ENCODE peak calls at places on chromosomes 2 and 18, in four cellular contexts. U is DND-41, L is heart right ventricle, Q is mesendoderm. C is an unnamed sample.

GRCh38 chr18:80193701-80194100 is 53.6 kb downstream of the PARD6G start:
- DNase-seq in U (no peak), L (no peak), Q (no peak), C (no peak)

GRCh38 chr2:225319872-225320271 is 79.6 kb upstream of the NYAP2 start:
- DNase-seq in U (no peak), L (no peak), Q (no peak), C (no peak)

GRCh38 chr2:138948070-138948539 is 167.9 kb upstream of the NXPH2 start:
- DNase-seq in U (no peak), L (no peak), Q (peak; percentile 70), C (no peak)

GRCh38 chr2:41142463-41142862 is 690.6 kb upstream of the SLC8A1 start:
- DNase-seq in U (no peak), L (no peak), Q (no peak), C (no peak)

GRCh38 chr18:7366597-7366996 is 135.7 kb downstream of the LRRC30 start:
- DNase-seq in U (no peak), L (no peak), Q (no peak), C (no peak)

GRCh38 chr2:234847364-234847635 is 104.5 kb upstream of the SH3BP4 start:
- DNase-seq in U (no peak), L (no peak), Q (no peak), C (no peak)

GRCh38 chr2:233015048-233015645 is 2.1 kb upstream of the NGEF start:
- DNase-seq in U (no peak), L (no peak), Q (no peak), C (no peak)

GRCh38 chr2:41414486-41415230 is 633.2 kb upstream of the PKDCC start:
- DNase-seq in U (no peak), L (no peak), Q (peak; percentile 76), C (peak; percentile 42)

GRCh38 chr18:907171-907879 is 2.7 kb downstream of the ADCYAP1 start:
- DNase-seq in U (no peak), L (no peak), Q (peak; percentile 43), C (no peak)

GRCh38 chr2:171347158-171347557 is 86.6 kb downstream of the METTL8 start:
- DNase-seq in U (no peak), L (no peak), Q (no peak), C (no peak)

DNA sequence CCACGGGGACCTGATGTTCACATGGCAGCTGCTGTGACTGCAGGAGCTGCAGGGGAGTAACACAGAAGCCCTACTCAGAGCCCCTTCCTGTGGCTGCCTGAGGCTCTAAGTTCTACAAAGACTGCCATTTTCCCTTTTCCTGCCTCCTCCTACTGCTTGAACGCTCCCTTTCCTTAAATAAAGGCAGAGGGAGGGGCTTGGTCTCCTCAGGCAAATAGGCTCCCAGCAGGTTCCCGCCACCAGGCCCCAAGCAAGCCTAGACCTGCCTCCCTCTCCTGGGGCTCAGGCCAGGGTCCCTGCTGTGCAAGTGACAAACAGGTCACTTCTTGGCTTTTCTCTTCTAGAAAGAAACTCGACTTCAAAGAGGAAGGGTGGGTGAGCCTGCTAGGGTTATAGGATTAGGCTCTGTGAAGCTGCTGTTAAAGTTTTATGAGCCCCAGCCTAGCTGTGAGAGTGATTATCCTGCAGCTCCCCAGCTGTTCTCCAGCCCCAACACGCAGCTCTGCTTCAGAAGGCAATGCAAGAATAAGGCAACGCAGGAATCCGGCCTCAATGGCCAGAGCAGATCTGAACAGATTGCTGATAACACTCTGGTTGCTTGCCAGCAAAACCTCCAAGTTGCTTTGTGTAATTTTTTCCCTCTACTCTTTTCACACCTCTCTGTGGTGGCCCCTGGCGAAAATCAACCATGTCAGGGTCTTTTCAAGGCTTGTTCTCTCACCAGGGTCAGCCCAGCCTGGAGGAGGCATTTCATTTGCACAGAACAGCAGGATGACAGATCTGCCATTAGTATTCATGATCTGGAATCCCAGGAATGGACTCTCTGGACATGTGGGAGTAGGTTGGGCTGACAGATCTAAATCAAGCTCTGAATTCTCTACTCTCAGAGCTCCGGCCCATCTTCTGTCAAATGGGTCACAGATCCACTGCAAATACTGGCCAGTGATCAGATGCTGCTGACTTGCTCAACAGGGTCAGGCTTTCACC is 71.3 kb downstream of the MRO start:
- DNase-seq in U (no peak), L (no peak), Q (peak; percentile 89), C (no peak)
- H3K27me3 ChIP-seq in U (peaks cover 28% of the 10 kb centered on the region), L (no peaks in the 10 kb centered on the region), Q (no peaks in the 10 kb centered on the region), C (peaks cover 3% of the 10 kb centered on the region)

GRCh38 chr2:236847538-236848263 is 238.0 kb upstream of the COPS8 start:
- DNase-seq in U (no peak), L (no peak), Q (peak; percentile 85), C (no peak)

GRCh38 chr2:236847023-236847422 is 238.7 kb upstream of the COPS8 start:
- DNase-seq in U (no peak), L (no peak), Q (peak; percentile 53), C (no peak)

GRCh38 chr2:236848467-236848866 is 237.2 kb upstream of the COPS8 start:
- DNase-seq in U (no peak), L (no peak), Q (no peak), C (no peak)

GRCh38 chr2:236849940-236850339 is 235.7 kb upstream of the COPS8 start:
- DNase-seq in U (no peak), L (no peak), Q (no peak), C (no peak)

DNA sequence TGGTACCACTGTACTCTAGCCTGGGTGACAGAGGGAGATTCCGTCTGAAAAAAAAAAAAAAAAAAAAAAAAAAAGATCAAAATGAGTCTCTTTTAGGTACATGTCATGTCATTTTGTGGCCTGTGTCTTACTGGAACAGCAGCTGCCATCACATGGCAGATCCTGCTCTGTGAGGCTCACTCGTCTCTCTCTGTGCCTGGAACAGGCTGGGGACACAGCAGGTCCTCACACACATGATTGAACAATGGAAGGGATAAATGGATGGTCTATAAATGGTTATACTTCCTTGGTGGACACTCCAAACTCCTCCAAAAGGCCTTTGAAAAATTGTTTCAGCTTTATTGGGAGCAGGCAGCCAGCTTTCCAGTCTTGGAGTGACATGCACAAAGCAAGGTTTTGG is 236.2 kb upstream of the COPS8 start:
- DNase-seq in U (no peak), L (no peak), Q (no peak), C (no peak)
- H3K4me1 ChIP-seq in U (no peaks in the 10 kb centered on the region), L (peaks cover 17% of the 10 kb centered on the region), Q (peaks cover 15% of the 10 kb centered on the region), C (no peaks in the 10 kb centered on the region)

GRCh38 chr2:81984969-81985637 is 1680.6 kb upstream of the LRRTM1 start:
- DNase-seq in U (no peak), L (no peak), Q (no peak), C (no peak)

GRCh38 chr2:81991282-81991681 is 1686.7 kb upstream of the LRRTM1 start:
- DNase-seq in U (no peak), L (no peak), Q (no peak), C (no peak)

GRCh38 chr2:81981616-81982015 is 1677.1 kb upstream of the LRRTM1 start:
- DNase-seq in U (no peak), L (no peak), Q (no peak), C (no peak)

DNA sequence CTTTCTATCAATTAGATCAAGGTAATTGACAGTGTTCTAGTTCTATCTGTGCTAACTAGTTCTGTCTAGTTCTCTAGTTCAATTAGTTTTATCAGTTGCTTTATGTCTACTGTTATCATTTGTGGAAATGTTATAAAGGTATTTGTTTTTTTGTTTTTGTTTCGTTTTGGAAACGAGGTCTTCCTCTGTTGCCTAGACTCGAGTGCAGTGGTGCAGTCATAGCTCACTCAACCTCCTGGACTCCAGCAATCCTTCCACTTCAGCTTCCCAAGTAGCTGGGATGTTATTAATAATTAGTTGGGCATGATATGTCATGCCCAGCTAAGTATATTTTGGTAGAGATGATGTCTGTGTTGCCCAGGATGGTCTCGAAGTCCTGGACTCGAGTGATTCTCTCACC is 1682.8 kb upstream of the LRRTM1 start:
- DNase-seq in U (no peak), L (no peak), Q (no peak), C (no peak)
- H3K27ac ChIP-seq in U (no peak overlapping the region), L (no peak overlapping the region), Q (no peak overlapping the region), C (no peak overlapping the region)

DNA sequence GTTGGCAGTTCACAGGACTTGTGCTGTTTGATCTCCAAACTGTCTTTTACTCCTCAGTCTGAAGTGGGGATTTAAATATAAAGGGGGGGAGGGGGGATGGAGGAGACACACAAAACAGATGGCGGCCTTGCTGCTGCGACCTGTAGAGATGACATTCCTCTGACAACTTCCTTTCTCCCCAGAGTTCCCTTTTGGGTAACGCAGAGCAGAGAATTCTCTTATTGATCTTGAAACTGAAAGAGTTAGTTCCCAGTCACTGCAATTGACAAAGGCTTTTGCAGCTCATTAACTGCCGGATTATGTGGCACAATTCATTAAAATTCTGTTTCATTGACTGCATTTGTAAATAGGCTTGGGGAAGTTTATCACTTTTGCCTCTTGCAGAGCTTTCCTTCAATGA is 279.3 kb downstream of the TSN start:
- DNase-seq in U (no peak), L (no peak), Q (peak; percentile 29), C (no peak)
- H3K27me3 ChIP-seq in U (peaks cover 4% of the 10 kb centered on the region), L (no peaks in the 10 kb centered on the region), Q (no peaks in the 10 kb centered on the region), C (no peaks in the 10 kb centered on the region)

DNA sequence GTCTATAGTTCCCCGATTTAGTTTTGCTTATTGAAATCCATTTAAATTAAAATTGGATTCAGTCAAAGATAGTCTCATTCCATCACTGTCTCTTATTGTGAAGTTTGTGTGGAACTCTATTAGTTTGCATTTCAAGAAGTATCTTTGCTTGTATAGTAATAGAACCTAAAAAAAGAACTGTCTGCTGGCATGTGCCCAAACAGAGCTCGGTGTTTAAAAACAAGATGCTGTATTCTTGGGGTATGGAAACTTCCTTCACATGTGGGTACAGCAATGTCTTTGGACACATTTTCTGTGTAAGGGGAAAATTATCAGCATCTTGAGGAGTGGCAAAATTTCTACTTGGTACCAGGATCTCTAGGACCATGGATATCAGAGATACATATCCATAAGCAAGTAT is 292.6 kb downstream of the PLCL1 start:
- DNase-seq in U (no peak), L (no peak), Q (no peak), C (no peak)
- H3K4me1 ChIP-seq in U (no peaks in the 10 kb centered on the region), L (peaks cover 56% of the 10 kb centered on the region), Q (no peaks in the 10 kb centered on the region), C (no peaks in the 10 kb centered on the region)

GRCh38 chr18:22826726-22827125 is 106.4 kb upstream of the RBBP8 start:
- DNase-seq in U (no peak), L (no peak), Q (no peak), C (no peak)

GRCh38 chr18:22828171-22828570 is 105.0 kb upstream of the RBBP8 start:
- DNase-seq in U (no peak), L (no peak), Q (no peak), C (no peak)

GRCh38 chr18:22827741-22828140 is 105.4 kb upstream of the RBBP8 start:
- DNase-seq in U (no peak), L (no peak), Q (no peak), C (no peak)

GRCh38 chr18:22829781-22830180 is 103.3 kb upstream of the RBBP8 start:
- DNase-seq in U (no peak), L (no peak), Q (peak; percentile 82), C (no peak)

GRCh38 chr18:22827216-22827615 is 105.9 kb upstream of the RBBP8 start:
- DNase-seq in U (no peak), L (no peak), Q (no peak), C (no peak)
- H3K27ac ChIP-seq in U (no peak overlapping the region), L (no peak overlapping the region), Q (no peak overlapping the region), C (no peak overlapping the region)

C was measured in CD4-positive, CD25-positive, alpha-beta regulatory T cell.